ENCODE peak calls at places on chromosomes 16 and 17, in seven cellular contexts. Y is ascending aorta; O is stimulated activated CD8-positive, alpha-beta memory T cell treated with anti-CD3 and anti-CD28 coated beads, Interleukin-4, amount 100 ng/mL, for 1 hour; R is T-helper 22 cell; L is right atrium auricular region; X is Right ventricle myocardium superior; P is mesothelial cell of epicardium. E is an unnamed sample.

GRCh38 chr17:70307430-70307829 is 138.1 kb downstream of the KCNJ2 start:
- DNase-seq in L (no peak), P (no peak), Y (no peak), R (no peak), X (no peak), O (no peak), E (peak)

GRCh38 chr16:85104821-85105391 is 7.4 kb downstream of the CIBAR2 start:
- DNase-seq in R (no peak), L (no peak), O (peak), P (no peak), Y (no peak), X (no peak), E (no peak)

GRCh38 chr16:73082608-73083007 is 34.7 kb upstream of the ZFHX3 start:
- DNase-seq in R (no peak), P (no peak), X (no peak), Y (no peak), O (no peak), L (no peak), E (peak)

GRCh38 chr17:71709271-71709670 is 411.5 kb upstream of the SOX9 start:
- DNase-seq in P (no peak), X (no peak), L (no peak), R (no peak), O (no peak), Y (no peak), E (no peak)

GRCh38 chr16:87847785-87848675 is 21.3 kb downstream of the SLC7A5 start:
- DNase-seq in P (no peak), R (no peak), Y (no peak), X (no peak), O (no peak), L (no peak), E (no peak)

GRCh38 chr16:3458852-3459361 is 15.4 kb downstream of the NAA60 start:
- DNase-seq in R (no peak), X (no peak), P (no peak), L (no peak), Y (no peak), O (no peak), E (peak)

GRCh38 chr17:77948690-77949114 is 9.8 kb upstream of the TNRC6C start:
- DNase-seq in Y (no peak), X (no peak), L (no peak), R (no peak), O (no peak), P (no peak), E (peak)

GRCh38 chr16:49918257-49918656 is 62.3 kb upstream of the ZNF423 start:
- DNase-seq in O (no peak), X (no peak), Y (no peak), P (no peak), R (no peak), L (no peak), E (no peak)

GRCh38 chr17:76014925-76015261 is 12.2 kb downstream of the EVPL start:
- DNase-seq in P (no peak), X (no peak), L (no peak), Y (no peak), O (no peak), R (no peak), E (no peak)

GRCh38 chr16:53865492-53865863 is 161.5 kb downstream of the FTO start:
- DNase-seq in X (no peak), Y (no peak), R (no peak), O (no peak), P (no peak), L (no peak), E (peak)

GRCh38 chr16:86379505-86379846 is 130.9 kb upstream of the FOXF1 start:
- DNase-seq in O (no peak), X (no peak), Y (no peak), R (no peak), L (no peak), P (no peak), E (peak)

E was measured in fibroblast of mammary gland.